ENCODE peak calls at places on chromosomes 2 and 18, in six cellular contexts. One of them, this sample, is unnamed. For H3K27me3, the result is how much of the 10 kb centered on the place peaks cover.

GRCh38 chr2:20136149-20136548 is 84.7 kb upstream of the LAPTM4A start:
- DNase-seq in psoas muscle: no peak
- DNase-seq in IMR-90: no peak
- DNase-seq in small intestine: no peak
- DNase-seq in aorta: peak
- DNase-seq in BJ: no peak
- DNase-seq in this sample: no peak

GRCh38 chr18:44679056-44679911 is 1.4 kb upstream of the SETBP1 start:
- DNase-seq in BJ: no peak
- DNase-seq in psoas muscle: peak
- DNase-seq in IMR-90: peak
- DNase-seq in aorta: peak
- DNase-seq in small intestine: peak
- DNase-seq in this sample: peak

GRCh38 chr2:128286011-128286721 is 32.5 kb downstream of the HS6ST1 start:
- DNase-seq in small intestine: no peak
- DNase-seq in IMR-90: no peak
- DNase-seq in psoas muscle: peak
- DNase-seq in BJ: no peak
- DNase-seq in aorta: peak
- DNase-seq in this sample: no peak

GRCh38 chr2:44751754-44752479 is 189.6 kb upstream of the SIX3 start:
- DNase-seq in aorta: no peak
- DNase-seq in psoas muscle: no peak
- DNase-seq in small intestine: no peak
- DNase-seq in IMR-90: no peak
- DNase-seq in BJ: no peak
- DNase-seq in this sample: no peak

GRCh38 chr2:82511894-82512293 is 1947.2 kb downstream of the SUCLG1 start:
- DNase-seq in BJ: no peak
- DNase-seq in IMR-90: no peak
- DNase-seq in small intestine: no peak
- DNase-seq in psoas muscle: no peak
- DNase-seq in aorta: no peak
- DNase-seq in this sample: no peak

GRCh38 chr18:23071285-23071684 is 64.0 kb upstream of the CABLES1 start:
- DNase-seq in BJ: no peak
- DNase-seq in psoas muscle: no peak
- DNase-seq in IMR-90: peak
- DNase-seq in small intestine: peak
- DNase-seq in aorta: no peak
- DNase-seq in this sample: no peak

GRCh38 chr2:191304939-191305875 is 60.0 kb downstream of the MYO1B start:
- DNase-seq in psoas muscle: peak
- DNase-seq in small intestine: peak
- DNase-seq in aorta: no peak
- DNase-seq in IMR-90: peak
- DNase-seq in BJ: peak
- DNase-seq in this sample: peak

GRCh38 chr2:25300001-25300400 is 41.7 kb downstream of the DNMT3A start:
- DNase-seq in psoas muscle: no peak
- DNase-seq in BJ: no peak
- DNase-seq in IMR-90: no peak
- DNase-seq in small intestine: no peak
- DNase-seq in aorta: no peak
- DNase-seq in this sample: no peak

GRCh38 chr2:238043851-238044250 is 16.9 kb upstream of the SCLY start:
- DNase-seq in aorta: no peak
- DNase-seq in IMR-90: no peak
- DNase-seq in small intestine: no peak
- DNase-seq in psoas muscle: no peak
- DNase-seq in BJ: no peak
- DNase-seq in this sample: no peak

GRCh38 chr2:207330912-207331311 is 165.2 kb upstream of the KLF7 start:
- DNase-seq in small intestine: no peak
- DNase-seq in BJ: peak
- DNase-seq in aorta: no peak
- DNase-seq in psoas muscle: peak
- DNase-seq in IMR-90: peak
- DNase-seq in this sample: peak

GRCh38 chr18:35497006-35497333 is 790 bp downstream of the INO80C start:
- DNase-seq in small intestine: peak
- DNase-seq in BJ: no peak
- DNase-seq in aorta: no peak
- DNase-seq in IMR-90: peak
- DNase-seq in psoas muscle: no peak
- DNase-seq in this sample: no peak

GRCh38 chr2:145874466-145874865 is 1354.5 kb upstream of the ZEB2 start:
- DNase-seq in aorta: no peak
- DNase-seq in IMR-90: peak
- DNase-seq in BJ: no peak
- DNase-seq in small intestine: no peak
- DNase-seq in psoas muscle: no peak
- DNase-seq in this sample: no peak

GRCh38 chr2:3172265-3172935 is 205.2 kb downstream of the EIPR1 start:
- DNase-seq in psoas muscle: no peak
- DNase-seq in IMR-90: no peak
- DNase-seq in BJ: no peak
- DNase-seq in small intestine: peak
- DNase-seq in aorta: no peak
- DNase-seq in this sample: peak

GRCh38 chr2:28588231-28588725 is 92.4 kb downstream of the PLB1 start:
- DNase-seq in BJ: no peak
- DNase-seq in psoas muscle: no peak
- DNase-seq in IMR-90: no peak
- DNase-seq in small intestine: no peak
- DNase-seq in aorta: no peak
- DNase-seq in this sample: no peak

GRCh38 chr2:48356701-48357322 is 173.1 kb upstream of the STON1 start:
- DNase-seq in IMR-90: peak
- DNase-seq in psoas muscle: no peak
- DNase-seq in small intestine: peak
- DNase-seq in BJ: no peak
- DNase-seq in aorta: no peak
- DNase-seq in this sample: no peak

GRCh38 chr2:67322361-67323001 is 74.7 kb upstream of the ETAA1 start:
- DNase-seq in psoas muscle: no peak
- DNase-seq in aorta: peak
- DNase-seq in BJ: no peak
- DNase-seq in small intestine: peak
- DNase-seq in IMR-90: peak
- DNase-seq in this sample: no peak

GRCh38 chr18:28637897-28638296 is 461.0 kb upstream of the CDH2 start:
- DNase-seq in psoas muscle: no peak
- DNase-seq in small intestine: no peak
- DNase-seq in aorta: no peak
- DNase-seq in BJ: no peak
- DNase-seq in IMR-90: no peak
- DNase-seq in this sample: no peak

GRCh38 chr2:219769044-219770030 is 141.9 kb downstream of the SLC4A3 start:
- DNase-seq in small intestine: no peak
- DNase-seq in aorta: no peak
- DNase-seq in BJ: no peak
- DNase-seq in IMR-90: peak
- DNase-seq in psoas muscle: peak
- DNase-seq in this sample: no peak

GRCh38 chr2:98935111-98935770 is 784 bp downstream of the CRACDL start:
- DNase-seq in BJ: no peak
- DNase-seq in small intestine: no peak
- DNase-seq in psoas muscle: no peak
- DNase-seq in IMR-90: no peak
- DNase-seq in aorta: no peak
- DNase-seq in this sample: no peak

GRCh38 chr18:46273861-46274260 is 169.7 kb downstream of the HAUS1 start:
- DNase-seq in small intestine: no peak
- DNase-seq in psoas muscle: no peak
- DNase-seq in BJ: no peak
- DNase-seq in IMR-90: no peak
- DNase-seq in aorta: no peak
- DNase-seq in this sample: no peak

GRCh38 chr2:163574309-163574708 is 161.5 kb downstream of the FIGN start:
- DNase-seq in small intestine: no peak
- DNase-seq in BJ: no peak
- DNase-seq in IMR-90: no peak
- DNase-seq in aorta: no peak
- DNase-seq in psoas muscle: no peak
- DNase-seq in this sample: no peak

GRCh38 chr2:128366746-128367511 is 48.3 kb upstream of the HS6ST1 start:
- DNase-seq in IMR-90: no peak
- DNase-seq in BJ: no peak
- DNase-seq in small intestine: no peak
- DNase-seq in psoas muscle: no peak
- DNase-seq in aorta: peak
- DNase-seq in this sample: no peak

GRCh38 chr2:19035238-19035637 is 323.2 kb downstream of the OSR1 start:
- DNase-seq in BJ: peak
- DNase-seq in small intestine: no peak
- DNase-seq in psoas muscle: peak
- DNase-seq in IMR-90: peak
- DNase-seq in aorta: no peak
- DNase-seq in this sample: no peak

GRCh38 chr2:210681481-210681880 is 125.1 kb downstream of the CPS1 start:
- DNase-seq in BJ: no peak
- DNase-seq in IMR-90: no peak
- DNase-seq in aorta: no peak
- DNase-seq in psoas muscle: no peak
- DNase-seq in small intestine: no peak
- DNase-seq in this sample: no peak

GRCh38 chr2:74540291-74540690 is 10.6 kb downstream of the HTRA2 start:
- DNase-seq in BJ: no peak
- DNase-seq in psoas muscle: peak
- DNase-seq in IMR-90: no peak
- DNase-seq in small intestine: no peak
- DNase-seq in aorta: no peak
- DNase-seq in this sample: no peak

GRCh38 chr2:72887836-72888437 is 729 bp downstream of the SPR start:
- DNase-seq in BJ: no peak
- DNase-seq in psoas muscle: peak
- DNase-seq in aorta: peak
- DNase-seq in small intestine: peak
- DNase-seq in IMR-90: peak
- DNase-seq in this sample: peak

GRCh38 chr18:364221-364620 is 96.4 kb upstream of the THOC1 start:
- DNase-seq in small intestine: no peak
- DNase-seq in IMR-90: no peak
- DNase-seq in psoas muscle: no peak
- DNase-seq in aorta: no peak
- DNase-seq in BJ: no peak
- DNase-seq in this sample: no peak
- H3K27me3 ChIP-seq in small intestine: under half
- H3K27me3 ChIP-seq in IMR-90: under half
- H3K27me3 ChIP-seq in psoas muscle: under half
- H3K27me3 ChIP-seq in aorta: under half
- H3K27me3 ChIP-seq in BJ: under half
- H3K27me3 ChIP-seq in this sample: under half

GRCh38 chr18:7082666-7083065 is 34.9 kb downstream of the LAMA1 start:
- DNase-seq in psoas muscle: no peak
- DNase-seq in BJ: no peak
- DNase-seq in small intestine: no peak
- DNase-seq in aorta: no peak
- DNase-seq in IMR-90: no peak
- DNase-seq in this sample: no peak
- H3K27me3 ChIP-seq in psoas muscle: under half
- H3K27me3 ChIP-seq in BJ: under half
- H3K27me3 ChIP-seq in small intestine: under half
- H3K27me3 ChIP-seq in aorta: under half
- H3K27me3 ChIP-seq in IMR-90: under half
- H3K27me3 ChIP-seq in this sample: under half

GRCh38 chr2:236517463-236518077 is 52.1 kb upstream of the ACKR3 start:
- DNase-seq in IMR-90: no peak
- DNase-seq in small intestine: no peak
- DNase-seq in aorta: no peak
- DNase-seq in BJ: no peak
- DNase-seq in psoas muscle: no peak
- DNase-seq in this sample: no peak

GRCh38 chr2:236516708-236517107 is 52.9 kb upstream of the ACKR3 start:
- DNase-seq in aorta: no peak
- DNase-seq in BJ: no peak
- DNase-seq in small intestine: no peak
- DNase-seq in psoas muscle: no peak
- DNase-seq in IMR-90: no peak
- DNase-seq in this sample: no peak

GRCh38 chr2:236525416-236525997 is 44.1 kb upstream of the ACKR3 start:
- DNase-seq in psoas muscle: no peak
- DNase-seq in aorta: no peak
- DNase-seq in IMR-90: no peak
- DNase-seq in small intestine: no peak
- DNase-seq in BJ: no peak
- DNase-seq in this sample: no peak

GRCh38 chr2:236523249-236523648 is 46.4 kb upstream of the ACKR3 start:
- DNase-seq in IMR-90: no peak
- DNase-seq in aorta: no peak
- DNase-seq in small intestine: no peak
- DNase-seq in psoas muscle: no peak
- DNase-seq in BJ: no peak
- DNase-seq in this sample: no peak

GRCh38 chr2:236521556-236521955 is 48.1 kb upstream of the ACKR3 start:
- DNase-seq in small intestine: no peak
- DNase-seq in aorta: no peak
- DNase-seq in BJ: no peak
- DNase-seq in psoas muscle: no peak
- DNase-seq in IMR-90: no peak
- DNase-seq in this sample: no peak
- H3K27me3 ChIP-seq in small intestine: under half
- H3K27me3 ChIP-seq in aorta: under half
- H3K27me3 ChIP-seq in BJ: under half
- H3K27me3 ChIP-seq in psoas muscle: under half
- H3K27me3 ChIP-seq in IMR-90: under half
- H3K27me3 ChIP-seq in this sample: under half

GRCh38 chr2:195038158-195038557 is 618.9 kb upstream of the SLC39A10 start:
- DNase-seq in psoas muscle: no peak
- DNase-seq in aorta: no peak
- DNase-seq in BJ: no peak
- DNase-seq in small intestine: no peak
- DNase-seq in IMR-90: no peak
- DNase-seq in this sample: no peak

GRCh38 chr2:195037072-195037471 is 620.0 kb upstream of the SLC39A10 start:
- DNase-seq in small intestine: peak
- DNase-seq in aorta: no peak
- DNase-seq in IMR-90: no peak
- DNase-seq in psoas muscle: no peak
- DNase-seq in BJ: no peak
- DNase-seq in this sample: no peak
- H3K27me3 ChIP-seq in small intestine: under half
- H3K27me3 ChIP-seq in aorta: under half
- H3K27me3 ChIP-seq in IMR-90: under half
- H3K27me3 ChIP-seq in psoas muscle: under half
- H3K27me3 ChIP-seq in BJ: under half
- H3K27me3 ChIP-seq in this sample: under half

This sample was measured in suprapubic skin.